ENCODE peak calls at places on chromosomes 2 and 18, in five cellular contexts. T, Z, N, U and Q are unnamed samples.

GRCh38 chr2:144894612-144895300 is 374.8 kb upstream of the ZEB2 start:
- DNase-seq in T (no peak), Z (no peak), N (no peak), U (no peak), Q (no peak)

GRCh38 chr2:173963323-173963816 is 1.8 kb downstream of the SP3 start:
- DNase-seq in T (no peak), Z (no peak), N (peak; percentile 71), U (no peak), Q (peak; percentile 75)

GRCh38 chr2:23073681-23074080 is 311.3 kb upstream of the KLHL29 start:
- DNase-seq in T (no peak), Z (no peak), N (no peak), U (no peak), Q (no peak)

GRCh38 chr18:47882641-47883040 is 47.8 kb downstream of the SMAD2 start:
- DNase-seq in T (no peak), Z (no peak), N (no peak), U (no peak), Q (peak; percentile 55)

GRCh38 chr18:286515-287310 is 18.9 kb upstream of the THOC1 start:
- DNase-seq in T (no peak), Z (no peak), N (peak; percentile 20), U (peak; percentile 21), Q (peak; percentile 42)

GRCh38 chr2:197969391-197969893 is 165.0 kb downstream of the PLCL1 start:
- DNase-seq in T (no peak), Z (peak; percentile 53), N (no peak), U (no peak), Q (peak; percentile 65)

GRCh38 chr18:46152808-46153617 is 48.8 kb downstream of the HAUS1 start:
- DNase-seq in T (no peak), Z (peak; percentile 94), N (no peak), U (peak; percentile 46), Q (no peak)

GRCh38 chr2:224041554-224041953 is 2.5 kb upstream of the SERPINE2 start:
- DNase-seq in T (no peak), Z (no peak), N (no peak), U (no peak), Q (no peak)

GRCh38 chr2:206915136-206915535 is 24.2 kb upstream of the CPO start:
- DNase-seq in T (no peak), Z (no peak), N (peak; percentile 6), U (no peak), Q (peak; percentile 95)

GRCh38 chr2:64250063-64250462 is 105.8 kb upstream of the PELI1 start:
- DNase-seq in T (no peak), Z (no peak), N (no peak), U (no peak), Q (no peak)

GRCh38 chr2:178845565-178846457 is 38.6 kb upstream of the TTN start:
- DNase-seq in T (no peak), Z (no peak), N (no peak), U (no peak), Q (peak; percentile 58)

GRCh38 chr2:130778781-130779180 is 23.4 kb downstream of the AMER3 start:
- DNase-seq in T (no peak), Z (no peak), N (no peak), U (no peak), Q (no peak)

GRCh38 chr2:135055182-135055786 is 3.2 kb downstream of the RAB3GAP1 start:
- DNase-seq in T (no peak), Z (no peak), N (no peak), U (no peak), Q (peak; percentile 81)

DNA sequence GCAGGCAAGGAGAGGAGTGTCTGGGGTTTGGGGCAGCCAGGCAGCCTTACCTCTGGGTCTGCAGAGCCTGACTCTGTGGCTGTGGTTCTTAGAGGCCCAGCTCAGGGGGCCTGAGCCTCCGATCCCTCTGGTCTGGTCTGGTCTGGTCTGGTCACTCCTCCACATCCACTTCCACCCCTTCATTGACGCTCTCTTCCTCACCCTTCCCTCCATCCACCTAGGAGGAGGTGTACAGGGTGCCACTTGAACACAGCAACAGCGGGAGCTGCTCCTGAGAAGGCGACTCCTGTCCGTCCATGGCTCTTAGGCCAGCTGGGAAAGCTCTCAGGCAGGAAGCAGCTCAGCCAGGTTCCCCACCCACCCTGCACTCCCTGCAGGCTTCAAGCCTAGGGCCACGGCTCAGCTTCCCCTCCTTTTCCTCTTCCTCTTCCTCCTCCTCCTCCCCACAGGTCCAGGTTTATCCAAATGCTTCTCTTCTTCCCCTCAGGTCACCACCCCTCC is 16.9 kb downstream of the GPR55 start:
- DNase-seq in T (no peak), Z (no peak), N (no peak), U (no peak), Q (peak; percentile 3)
- H3K4me3 ChIP-seq in T (no peak overlapping the region), Z (peak overlapping the region; percentile 29), N (no peak overlapping the region), U (no peak overlapping the region), Q (no peak overlapping the region)

DNA sequence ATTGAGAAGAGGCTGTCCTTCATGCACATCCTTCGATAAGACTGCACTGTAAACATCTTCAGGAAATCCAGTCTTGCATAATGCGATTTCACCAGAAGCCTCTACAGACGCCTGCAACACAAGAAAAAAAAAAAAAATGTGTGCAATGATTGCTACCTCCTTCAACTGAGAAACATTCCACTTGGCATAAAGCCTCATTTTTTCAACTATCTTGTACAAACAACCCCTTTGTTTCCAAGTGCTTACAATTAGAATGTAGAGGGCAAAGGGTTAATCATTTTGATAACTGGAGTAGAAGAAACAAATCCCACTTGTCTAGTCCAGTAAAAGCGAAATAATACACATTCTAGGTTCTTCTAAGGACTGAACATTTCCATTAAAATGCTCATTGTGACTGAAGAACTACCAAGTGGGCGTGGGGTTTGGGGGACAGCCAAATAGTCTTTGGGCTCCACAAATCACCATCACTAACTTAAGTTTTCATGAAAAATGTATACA is 29.2 kb downstream of the CDH2 start:
- DNase-seq in T (no peak), Z (no peak), N (peak; percentile 24), U (no peak), Q (peak; percentile 85)
- TF ChIP-seq MXI1 in T (no peak), Z (no peak), N (no peak), U (no peak), Q (no peak)

GRCh38 chr2:237351796-237352195 is 62.2 kb downstream of the COL6A3 start:
- DNase-seq in T (no peak), Z (no peak), N (no peak), U (no peak), Q (no peak)

GRCh38 chr2:237353207-237353606 is 60.8 kb downstream of the COL6A3 start:
- DNase-seq in T (no peak), Z (no peak), N (no peak), U (no peak), Q (no peak)

GRCh38 chr2:237350597-237350996 is 63.4 kb downstream of the COL6A3 start:
- DNase-seq in T (no peak), Z (no peak), N (no peak), U (no peak), Q (no peak)

GRCh38 chr2:237351046-237351445 is 62.9 kb downstream of the COL6A3 start:
- DNase-seq in T (no peak), Z (no peak), N (no peak), U (no peak), Q (no peak)

DNA sequence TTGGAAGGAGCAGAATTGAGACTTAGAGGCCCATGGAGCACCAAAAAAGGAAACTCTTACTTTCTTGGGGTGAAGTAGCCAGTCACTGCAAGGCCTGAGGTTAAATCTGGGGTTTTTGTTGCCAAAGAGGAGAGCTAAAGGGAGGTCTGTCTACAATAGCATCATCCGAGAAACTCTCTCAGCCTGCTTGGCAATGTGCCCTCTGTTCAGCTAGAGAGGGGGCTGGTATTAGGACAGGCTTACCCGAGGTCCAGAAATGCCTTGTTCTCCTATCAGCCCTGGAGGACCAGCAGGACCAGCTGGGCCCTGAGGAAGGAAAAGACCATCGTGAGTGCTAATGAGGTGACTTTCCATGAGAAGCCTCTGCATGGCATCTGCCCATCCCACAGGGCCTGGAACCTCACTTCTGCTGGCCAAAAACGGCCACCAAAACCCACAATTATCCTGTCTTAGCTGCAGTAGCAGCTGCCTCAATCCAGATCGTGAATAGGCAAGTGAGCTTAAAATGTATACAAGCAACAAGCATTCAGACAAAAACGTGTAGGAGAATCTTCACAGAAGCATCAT is 61.6 kb downstream of the COL6A3 start:
- DNase-seq in T (no peak), Z (no peak), N (no peak), U (no peak), Q (no peak)
- TF ChIP-seq USF2 in T (no peak), Z (no peak), N (no peak), U (no peak), Q (no peak)

GRCh38 chr18:30487962-30488361 is 554.6 kb downstream of the DSC3 start:
- DNase-seq in T (no peak), Z (no peak), N (no peak), U (no peak), Q (no peak)

GRCh38 chr18:30481871-30482270 is 560.7 kb downstream of the DSC3 start:
- DNase-seq in T (no peak), Z (no peak), N (no peak), U (no peak), Q (no peak)

GRCh38 chr18:30489890-30490643 is 552.5 kb downstream of the DSC3 start:
- DNase-seq in T (no peak), Z (no peak), N (no peak), U (no peak), Q (no peak)

GRCh38 chr18:30485078-30485477 is 557.5 kb downstream of the DSC3 start:
- DNase-seq in T (no peak), Z (no peak), N (no peak), U (no peak), Q (no peak)

GRCh38 chr18:30486856-30487255 is 555.7 kb downstream of the DSC3 start:
- DNase-seq in T (no peak), Z (no peak), N (no peak), U (no peak), Q (no peak)
- H3K4me3 ChIP-seq in T (no peak overlapping the region), Z (no peak overlapping the region), N (no peak overlapping the region), U (no peak overlapping the region), Q (no peak overlapping the region)

GRCh38 chr2:36562245-36562644 is 35.7 kb downstream of the FEZ2 start:
- DNase-seq in T (no peak), Z (no peak), N (no peak), U (no peak), Q (peak; percentile 79)

GRCh38 chr2:36562973-36563532 is 34.9 kb downstream of the FEZ2 start:
- DNase-seq in T (no peak), Z (no peak), N (peak; percentile 56), U (no peak), Q (peak; percentile 50)

GRCh38 chr2:36560726-36561125 is 37.2 kb downstream of the FEZ2 start:
- DNase-seq in T (no peak), Z (no peak), N (no peak), U (no peak), Q (no peak)

GRCh38 chr2:36559221-36559942 is 38.6 kb downstream of the FEZ2 start:
- DNase-seq in T (no peak), Z (no peak), N (no peak), U (no peak), Q (no peak)

DNA sequence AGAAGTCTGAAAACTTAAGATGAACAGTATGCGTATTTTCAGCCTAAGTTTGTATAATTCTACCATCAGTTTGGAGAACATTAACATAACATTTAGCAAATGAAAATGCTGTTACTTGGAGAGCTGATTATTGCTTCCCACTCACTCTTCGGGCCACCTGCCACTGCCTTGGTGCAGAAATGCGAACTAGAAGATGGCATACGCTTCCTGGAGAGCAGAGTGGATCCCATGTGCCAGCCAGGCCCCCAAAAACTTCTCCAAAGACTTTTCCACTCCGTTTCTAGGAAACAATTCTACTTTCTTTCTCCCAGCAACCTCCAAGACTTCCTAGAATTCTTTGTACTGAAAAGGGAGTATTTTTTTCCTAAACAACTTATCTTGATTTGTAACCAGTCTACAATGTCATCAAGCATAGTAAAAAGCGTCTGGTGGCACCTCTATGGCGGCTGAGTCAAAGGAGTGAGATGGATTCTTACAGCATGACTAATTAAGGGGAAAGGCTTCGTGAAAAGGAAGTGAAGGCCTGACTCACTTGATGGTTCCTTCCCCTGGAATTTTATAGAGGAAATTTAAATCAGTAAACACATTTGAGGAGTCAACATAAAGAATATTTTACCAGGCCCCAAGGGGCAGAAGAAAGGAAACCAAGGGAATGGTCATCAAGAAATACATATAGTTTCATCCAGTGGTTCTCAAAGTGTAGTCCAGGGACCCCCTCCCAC is 36.6 kb downstream of the FEZ2 start:
- DNase-seq in T (no peak), Z (no peak), N (peak; percentile 18), U (no peak), Q (peak; percentile 93)
- TF ChIP-seq MXI1 in T (no peak), Z (no peak), N (no peak), U (no peak), Q (no peak)